ENCODE peak calls at places on chromosomes 4 and X, in eight cellular contexts. C is HepG2, D is GM23248, Y is IMR-90, B is endodermal cell, K is neural progenitor cell, V is SK-N-SH, Q is fibroblast of lung. E is an unnamed sample. For H3K9me3, the result is how much of the 10 kb centered on the place peaks cover.

GRCh38 chr4:74109116-74109791 is 10.3 kb upstream of the CXCL2 start:
- DNase-seq in Y (peak), V (no peak), K (peak), C (no peak), B (peak), Q (peak), D (peak), E (peak)

GRCh38 chr4:185552254-185552653 is 16.9 kb upstream of the PDLIM3 start:
- DNase-seq in K (no peak), V (no peak), D (no peak), B (no peak), Q (no peak), C (no peak), Y (no peak), E (peak)

GRCh38 chrX:68703849-68704248 is 56.4 kb downstream of the STARD8 start:
- DNase-seq in D (no peak), C (no peak), Q (no peak), B (no peak), K (no peak), V (no peak), Y (no peak), E (no peak)

GRCh38 chr4:115484479-115484878 is 371.1 kb upstream of the NDST4 start:
- DNase-seq in Y (no peak), D (no peak), Q (no peak), V (no peak), B (no peak), C (no peak), K (no peak), E (no peak)

GRCh38 chr4:77310931-77311330 is 153.9 kb downstream of the CCNG2 start:
- DNase-seq in D (peak), B (no peak), Y (no peak), K (no peak), V (no peak), C (no peak), Q (no peak), E (peak)

GRCh38 chr4:152666946-152667345 is 12.9 kb downstream of the TMEM154 start:
- DNase-seq in D (no peak), K (no peak), V (no peak), Y (no peak), C (no peak), B (peak), Q (no peak), E (no peak)

GRCh38 chr4:102404551-102404969 is 59.3 kb upstream of the SLC39A8 start:
- DNase-seq in K (peak), C (no peak), B (no peak), Q (no peak), Y (no peak), V (no peak), D (no peak), E (no peak)

GRCh38 chrX:65407157-65407626 is 127.4 kb downstream of the LAS1L start:
- DNase-seq in K (peak), V (no peak), C (no peak), Y (no peak), B (no peak), D (peak), Q (no peak), E (peak)

GRCh38 chrX:574830-575229 is 55.8 kb upstream of the SHOX start:
- DNase-seq in B (no peak), K (no peak), Q (no peak), C (no peak), D (no peak), V (no peak), Y (no peak), E (no peak)

GRCh38 chr4:77154074-77154473 is 2.9 kb upstream of the CCNG2 start:
- DNase-seq in C (no peak), B (no peak), V (no peak), Y (no peak), Q (no peak), D (no peak), K (no peak), E (peak)

GRCh38 chrX:12974797-12975669 is at the start of gene TMSB4X:
- DNase-seq in D (peak), K (peak), Q (peak), V (peak), C (no peak), Y (peak), B (peak), E (peak)

GRCh38 chrX:40773809-40774208 is 38.5 kb upstream of the MED14 start:
- DNase-seq in Y (peak), B (no peak), V (no peak), K (no peak), D (peak), Q (peak), C (no peak), E (peak)

GRCh38 chr4:101348367-101348827 is 1.1 kb upstream of the PPP3CA start:
- DNase-seq in Q (no peak), K (no peak), D (peak), B (no peak), V (no peak), Y (peak), C (no peak), E (peak)

GRCh38 chrX:105646592-105647372 is 175.6 kb upstream of the NRK start:
- DNase-seq in D (no peak), Y (no peak), B (no peak), C (no peak), K (no peak), V (no peak), Q (no peak), E (no peak)

GRCh38 chrX:20333672-20334071 is 67.0 kb upstream of the RPS6KA3 start:
- DNase-seq in C (no peak), V (no peak), K (no peak), B (no peak), Q (no peak), Y (no peak), D (no peak), E (no peak)

GRCh38 chr4:95165926-95166524 is 382.7 kb downstream of the UNC5C start:
- DNase-seq in Q (peak), K (peak), V (peak), Y (peak), B (peak), D (peak), C (peak), E (peak)

GRCh38 chr4:108172780-108173598 is 4.3 kb upstream of the LEF1 start:
- DNase-seq in K (peak), D (peak), C (peak), V (peak), Y (no peak), Q (peak), B (peak), E (peak)

GRCh38 chr4:182770259-182770968 is 146.8 kb downstream of the DCTD start:
- DNase-seq in B (peak), K (peak), Y (no peak), Q (no peak), C (no peak), D (no peak), V (no peak), E (no peak)
- H3K9ac ChIP-seq in B (no peak), K (no peak), Y (no peak), Q (no peak), C (no peak), D (no peak), V (no peak), E (no peak)

GRCh38 chr4:6055436-6055835 is 37.2 kb upstream of the C4orf50 start:
- DNase-seq in C (no peak), V (no peak), Q (no peak), B (no peak), Y (no peak), D (no peak), K (no peak), E (no peak)

GRCh38 chr4:6056976-6057766 is 38.9 kb upstream of the C4orf50 start:
- DNase-seq in V (no peak), B (no peak), D (no peak), C (no peak), K (no peak), Q (no peak), Y (no peak), E (no peak)

GRCh38 chr4:6062133-6062532 is 43.9 kb upstream of the C4orf50 start:
- DNase-seq in C (no peak), D (no peak), Q (no peak), V (no peak), B (no peak), K (no peak), Y (no peak), E (no peak)

GRCh38 chr4:6058531-6059374 is 40.5 kb upstream of the C4orf50 start:
- DNase-seq in V (no peak), D (no peak), B (no peak), Y (no peak), C (no peak), Q (no peak), K (no peak), E (no peak)

DNA sequence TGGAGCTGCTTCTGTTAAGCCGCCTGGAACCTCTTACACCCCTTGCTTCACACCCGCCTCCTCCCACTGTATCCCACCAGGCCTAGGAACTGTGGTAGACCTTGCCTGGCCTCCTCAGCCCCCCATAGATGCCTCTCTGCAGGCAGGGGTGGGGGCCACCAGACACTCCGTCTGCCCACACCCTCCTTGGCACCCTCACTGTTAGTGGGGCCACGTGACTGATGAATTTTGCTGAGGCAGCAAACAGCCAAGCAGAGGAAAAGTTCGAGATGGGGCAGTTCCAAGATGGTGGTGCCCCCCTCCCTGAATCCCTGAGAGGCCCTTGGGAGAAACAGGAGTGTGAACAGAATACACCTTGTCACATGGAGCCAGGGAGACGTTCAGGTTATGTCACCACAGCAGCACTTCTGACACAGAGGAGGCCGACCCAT is 41.2 kb upstream of the C4orf50 start:
- DNase-seq in Y (no peak), D (no peak), V (no peak), B (no peak), Q (no peak), K (no peak), C (no peak), E (no peak)
- H3K9me3 ChIP-seq in Y (half or more), D (under half), V (under half), B (under half), Q (under half), K (under half), C (under half), E (half or more)

DNA sequence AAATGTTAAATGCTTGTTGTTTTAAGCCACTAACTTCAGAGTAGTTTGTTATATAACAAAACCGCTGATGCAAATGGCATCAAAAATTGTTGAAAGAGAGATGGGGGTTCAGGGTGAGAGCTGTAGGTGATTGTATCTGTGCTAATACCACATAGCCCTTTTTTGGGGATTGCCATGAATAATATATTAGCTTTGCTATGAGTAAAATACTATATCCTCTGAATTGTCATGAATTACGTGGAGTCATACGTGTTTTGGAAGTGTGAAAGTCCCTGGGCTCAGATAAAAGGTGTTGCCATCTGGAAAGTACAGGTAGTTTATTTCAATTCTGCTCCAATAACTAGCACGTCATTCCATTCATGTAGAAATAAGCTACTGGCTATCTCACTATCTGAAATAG is 30.6 kb downstream of the DYNLT3 start:
- DNase-seq in D (no peak), V (no peak), B (no peak), Q (no peak), C (no peak), Y (no peak), K (no peak), E (no peak)
- H3K9ac ChIP-seq in D (no peak), V (no peak), B (no peak), Q (no peak), C (no peak), Y (no peak), K (no peak), E (no peak)

GRCh38 chr4:190015538-190016368 is 11.3 kb downstream of the FRG2 start:
- DNase-seq in Q (no peak), D (peak), C (no peak), K (peak), Y (no peak), B (peak), V (peak), E (no peak)
- H3K9me3 ChIP-seq in Q (under half), D (under half), C (under half), K (under half), Y (under half), B (under half), V (under half), E (under half)

E was measured in mammary epithelial cell.